ENCODE peak calls at places on chromosomes 11 and 22, in nine cellular contexts. G, D, B, Y, P, M, F, H and N are unnamed samples.

GRCh38 chr11:117468888-117469287 is 141.2 kb downstream of the CEP164 start:
- DNase-seq in G (no peak), D (no peak), B (no peak), Y (no peak), P (peak), M (no peak), F (no peak), H (no peak), N (no peak)

GRCh38 chr22:28931844-28932561 is 48.6 kb downstream of the ZNRF3 start:
- DNase-seq in G (no peak), D (no peak), B (no peak), Y (no peak), P (no peak), M (no peak), F (no peak), H (no peak), N (no peak)

GRCh38 chr11:104997288-104997687 is 25.7 kb downstream of the CASP5 start:
- DNase-seq in G (no peak), D (no peak), B (no peak), Y (no peak), P (no peak), M (no peak), F (no peak), H (no peak), N (no peak)

GRCh38 chr11:118607401-118608267 is at the start of gene PHLDB1:
- DNase-seq in G (peak), D (peak), B (peak), Y (peak), P (peak), M (peak), F (no peak), H (no peak), N (no peak)

GRCh38 chr22:47781024-47781423 is 1018.6 kb downstream of the TBC1D22A start:
- DNase-seq in G (no peak), D (no peak), B (no peak), Y (no peak), P (no peak), M (no peak), F (no peak), H (no peak), N (no peak)

GRCh38 chr11:129446572-129446971 is 70.9 kb downstream of the BARX2 start:
- DNase-seq in G (no peak), D (no peak), B (no peak), Y (no peak), P (no peak), M (no peak), F (no peak), H (no peak), N (no peak)

GRCh38 chr22:29055192-29055830 is 6.3 kb downstream of the C22orf31 start:
- DNase-seq in G (no peak), D (no peak), B (no peak), Y (peak), P (no peak), M (no peak), F (no peak), H (no peak), N (no peak)

GRCh38 chr11:35853871-35854270 is 90.0 kb upstream of the LDLRAD3 start:
- DNase-seq in G (no peak), D (no peak), B (no peak), Y (no peak), P (no peak), M (no peak), F (no peak), H (no peak), N (no peak)

GRCh38 chr22:33050614-33051230 is 7.5 kb downstream of the SYN3 start:
- DNase-seq in G (no peak), D (no peak), B (no peak), Y (no peak), P (no peak), M (no peak), F (no peak), H (no peak), N (no peak)

GRCh38 chr11:34223021-34223813 is 117.8 kb downstream of the NAT10 start:
- DNase-seq in G (peak), D (peak), B (no peak), Y (peak), P (no peak), M (peak), F (peak), H (peak), N (peak)

GRCh38 chr22:37019309-37020191 is at the start of the genes MPST and TST:
- DNase-seq in G (peak), D (peak), B (peak), Y (peak), P (peak), M (peak), F (no peak), H (no peak), N (no peak)

GRCh38 chr11:72899238-72899637 is 85.0 kb downstream of the ATG16L2 start:
- DNase-seq in G (peak), D (no peak), B (no peak), Y (no peak), P (no peak), M (no peak), F (no peak), H (no peak), N (no peak)

GRCh38 chr11:65489061-65489705 is 9.7 kb upstream of the MALAT1 start:
- DNase-seq in G (peak), D (no peak), B (no peak), Y (peak), P (no peak), M (peak), F (peak), H (no peak), N (peak)

GRCh38 chr22:46107753-46108563 is 42.4 kb upstream of the PPARA start:
- DNase-seq in G (no peak), D (no peak), B (no peak), Y (no peak), P (no peak), M (peak), F (no peak), H (no peak), N (no peak)

GRCh38 chr11:129410561-129410960 is 34.9 kb downstream of the BARX2 start:
- DNase-seq in G (no peak), D (peak), B (no peak), Y (no peak), P (no peak), M (no peak), F (no peak), H (no peak), N (no peak)

GRCh38 chr11:104858882-104859735 is 39.2 kb downstream of the CASP12 start:
- DNase-seq in G (no peak), D (peak), B (no peak), Y (no peak), P (peak), M (no peak), F (no peak), H (no peak), N (no peak)

GRCh38 chr11:30535818-30536217 is 50.3 kb downstream of the MPPED2 start:
- DNase-seq in G (no peak), D (no peak), B (no peak), Y (no peak), P (no peak), M (no peak), F (no peak), H (no peak), N (no peak)

GRCh38 chr11:114477946-114478537 is 38.8 kb downstream of the REXO2 start:
- DNase-seq in G (no peak), D (no peak), B (no peak), Y (no peak), P (no peak), M (no peak), F (no peak), H (no peak), N (no peak)

GRCh38 chr11:45145421-45146071 is 893 bp upstream of the PRDM11 start:
- DNase-seq in G (peak), D (peak), B (no peak), Y (peak), P (no peak), M (no peak), F (no peak), H (no peak), N (no peak)

GRCh38 chr11:61833478-61833877 is 5.4 kb downstream of the FADS2 start:
- DNase-seq in G (no peak), D (no peak), B (no peak), Y (no peak), P (peak), M (no peak), F (no peak), H (no peak), N (no peak)

GRCh38 chr11:72721689-72722049 is 30.5 kb downstream of the ARAP1 start:
- DNase-seq in G (no peak), D (peak), B (peak), Y (no peak), P (peak), M (no peak), F (no peak), H (no peak), N (no peak)

GRCh38 chr11:67268036-67268683 is 1.9 kb downstream of the GRK2 start:
- DNase-seq in G (no peak), D (peak), B (peak), Y (no peak), P (peak), M (peak), F (no peak), H (no peak), N (no peak)

GRCh38 chr22:42758929-42759629 is 38.4 kb upstream of the A4GALT start:
- DNase-seq in G (peak), D (no peak), B (no peak), Y (no peak), P (no peak), M (no peak), F (no peak), H (no peak), N (no peak)

DNA sequence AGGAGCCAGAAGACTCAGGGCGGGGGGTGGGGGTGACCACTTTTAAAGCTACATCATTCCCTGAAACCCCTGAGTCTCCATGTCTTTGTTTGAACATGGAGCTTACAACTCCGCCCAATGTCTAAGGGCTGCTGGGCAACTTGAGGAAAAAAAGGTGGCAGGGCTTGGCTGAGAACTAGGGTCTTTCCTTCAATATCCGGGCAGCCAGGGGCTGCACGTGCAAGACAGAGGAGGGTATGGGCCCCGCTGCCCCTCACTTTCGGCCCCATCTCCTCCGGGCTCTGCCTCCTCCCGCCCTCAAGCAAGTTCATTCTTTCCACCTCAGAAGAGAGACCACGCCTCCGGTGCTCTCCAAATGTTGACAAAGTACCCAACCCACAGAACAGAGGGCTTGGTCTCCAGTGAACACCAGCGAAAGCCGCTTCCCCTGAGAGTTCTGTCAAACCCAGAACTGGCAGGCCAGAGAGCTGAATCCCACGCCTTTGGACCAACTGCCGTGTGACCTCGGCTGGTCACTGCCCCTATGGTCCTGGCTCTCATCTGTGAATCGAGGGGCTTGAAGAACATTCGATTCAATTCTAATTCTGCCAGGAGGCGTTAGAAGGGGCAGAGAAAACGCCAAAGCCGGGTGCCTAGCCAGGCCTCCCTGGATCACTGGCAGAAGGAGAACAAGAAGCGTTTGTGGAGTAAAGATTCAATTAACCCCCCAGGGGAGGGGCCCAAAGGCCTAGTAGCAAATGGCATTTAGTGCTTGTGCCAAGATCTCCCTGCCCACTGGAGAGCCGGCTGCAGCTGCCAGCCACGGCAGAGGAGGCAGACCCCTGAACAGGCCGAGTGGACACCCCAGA is 7.3 kb downstream of the PDGFB start:
- DNase-seq in G (no peak), D (peak), B (peak), Y (no peak), P (no peak), M (no peak), F (no peak), H (no peak), N (no peak)
- H3K4me3 ChIP-seq in G (no peak), D (no peak), B (peak), Y (peak), P (no peak), M (no peak), F (no peak), H (no peak), N (no peak)

DNA sequence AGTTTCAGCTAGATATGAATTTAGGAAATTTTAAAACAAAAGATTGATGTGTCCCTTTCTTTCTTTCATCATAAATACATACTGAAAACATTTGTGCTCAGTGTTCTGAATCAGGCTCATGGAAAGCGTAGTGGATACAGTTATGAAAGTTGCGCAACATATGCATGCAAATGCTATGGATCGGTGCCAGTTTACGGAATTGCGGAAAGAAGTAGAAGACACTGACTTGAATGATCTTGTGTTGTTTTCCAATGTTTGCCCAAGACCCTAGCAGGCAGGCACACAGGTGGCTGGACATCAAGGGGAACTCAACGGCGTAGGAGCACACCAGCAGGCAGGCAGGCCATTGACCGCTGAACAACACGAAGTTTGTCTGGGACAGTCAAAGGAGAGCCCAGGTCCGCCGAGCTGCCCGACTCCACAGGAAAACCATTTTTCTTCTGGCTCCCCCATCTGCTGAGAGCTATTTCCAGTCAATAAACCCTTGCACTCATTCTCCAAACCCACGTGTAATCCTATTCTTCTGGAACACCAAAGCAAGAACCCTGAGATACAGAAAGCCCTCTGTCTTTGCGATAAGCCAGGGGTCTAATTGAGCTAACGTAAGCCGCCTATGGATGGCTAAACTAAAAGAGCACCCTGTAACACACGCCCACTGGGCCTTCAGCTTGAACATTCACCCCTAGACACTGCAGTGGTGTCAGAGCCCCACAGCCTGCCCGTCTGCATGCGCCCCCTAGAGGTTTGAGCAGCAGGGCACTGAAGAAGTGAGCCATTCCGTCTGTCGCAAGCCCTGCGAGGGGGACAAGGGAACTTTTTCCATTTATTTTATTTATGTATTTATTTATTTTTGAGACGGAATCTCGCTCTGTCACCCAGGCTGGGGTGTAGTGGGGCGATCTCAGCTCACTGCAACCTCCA is 7.4 kb upstream of the BIRC3 start:
- DNase-seq in G (no peak), D (peak), B (no peak), Y (no peak), P (peak), M (no peak), F (no peak), H (no peak), N (no peak)
- TF ChIP-seq CTCF in G (no peak), D (peak), B (no peak), Y (no peak), P (no peak), M (no peak), F (no peak), H (no peak), N (no peak)

GRCh38 chr11:8806974-8807373 is 104.0 kb upstream of the AKIP1 start:
- DNase-seq in G (no peak), D (no peak), B (no peak), Y (no peak), P (no peak), M (no peak), F (no peak), H (no peak), N (no peak)
- H3K4me3 ChIP-seq in G (no peak), D (no peak), B (no peak), Y (peak), P (no peak), M (peak), F (peak), H (peak), N (peak)

GRCh38 chr22:20130319-20130718 is 1.3 kb upstream of the ZDHHC8 start:
- DNase-seq in G (no peak), D (no peak), B (no peak), Y (no peak), P (no peak), M (no peak), F (no peak), H (no peak), N (no peak)
- TF ChIP-seq CTCF in G (no peak), D (no peak), B (no peak), Y (no peak), P (no peak), M (no peak), F (no peak), H (no peak), N (no peak)

DNA sequence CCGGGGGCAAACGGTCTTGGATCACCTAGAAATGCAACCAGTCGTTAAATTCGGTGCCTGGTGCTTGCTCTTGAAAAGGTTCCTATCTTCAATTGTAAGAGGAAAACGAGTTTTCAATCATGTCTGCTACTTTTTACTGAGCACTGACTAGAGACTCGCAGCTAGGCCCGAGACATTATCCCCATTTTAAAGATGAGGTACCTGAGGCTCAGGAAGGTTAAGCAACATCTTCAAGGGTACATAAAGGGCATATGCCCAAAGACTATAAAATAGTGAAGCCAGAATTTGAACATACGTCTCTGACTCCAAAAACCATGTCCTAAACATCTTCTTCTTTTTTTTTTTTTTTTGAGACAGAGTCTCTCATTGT is 638 bp upstream of the PISD start:
- DNase-seq in G (no peak), D (no peak), B (no peak), Y (no peak), P (no peak), M (no peak), F (no peak), H (no peak), N (no peak)
- H3K4me3 ChIP-seq in G (no peak), D (peak), B (peak), Y (peak), P (peak), M (peak), F (peak), H (no peak), N (peak)

GRCh38 chr11:96389604-96390402 is at the start of the genes CCDC82 and JRKL:
- DNase-seq in G (peak), D (peak), B (peak), Y (peak), P (peak), M (peak), F (peak), H (peak), N (peak)
- TF ChIP-seq CTCF in G (no peak), D (no peak), B (no peak), Y (no peak), P (no peak), M (no peak), F (no peak), H (no peak), N (no peak)

GRCh38 chr22:49967333-49968241 is 7.0 kb downstream of the PIM3 start:
- DNase-seq in G (no peak), D (no peak), B (peak), Y (peak), P (peak), M (peak), F (no peak), H (no peak), N (no peak)
- H3K4me3 ChIP-seq in G (no peak), D (no peak), B (peak), Y (peak), P (no peak), M (peak), F (no peak), H (no peak), N (no peak)

GRCh38 chr11:85590848-85591483 is 36.2 kb downstream of the DLG2 start:
- DNase-seq in G (peak), D (peak), B (no peak), Y (no peak), P (no peak), M (no peak), F (peak), H (peak), N (no peak)
- TF ChIP-seq CTCF in G (peak), D (peak), B (no peak), Y (no peak), P (peak), M (no peak), F (no peak), H (peak), N (no peak)

DNA sequence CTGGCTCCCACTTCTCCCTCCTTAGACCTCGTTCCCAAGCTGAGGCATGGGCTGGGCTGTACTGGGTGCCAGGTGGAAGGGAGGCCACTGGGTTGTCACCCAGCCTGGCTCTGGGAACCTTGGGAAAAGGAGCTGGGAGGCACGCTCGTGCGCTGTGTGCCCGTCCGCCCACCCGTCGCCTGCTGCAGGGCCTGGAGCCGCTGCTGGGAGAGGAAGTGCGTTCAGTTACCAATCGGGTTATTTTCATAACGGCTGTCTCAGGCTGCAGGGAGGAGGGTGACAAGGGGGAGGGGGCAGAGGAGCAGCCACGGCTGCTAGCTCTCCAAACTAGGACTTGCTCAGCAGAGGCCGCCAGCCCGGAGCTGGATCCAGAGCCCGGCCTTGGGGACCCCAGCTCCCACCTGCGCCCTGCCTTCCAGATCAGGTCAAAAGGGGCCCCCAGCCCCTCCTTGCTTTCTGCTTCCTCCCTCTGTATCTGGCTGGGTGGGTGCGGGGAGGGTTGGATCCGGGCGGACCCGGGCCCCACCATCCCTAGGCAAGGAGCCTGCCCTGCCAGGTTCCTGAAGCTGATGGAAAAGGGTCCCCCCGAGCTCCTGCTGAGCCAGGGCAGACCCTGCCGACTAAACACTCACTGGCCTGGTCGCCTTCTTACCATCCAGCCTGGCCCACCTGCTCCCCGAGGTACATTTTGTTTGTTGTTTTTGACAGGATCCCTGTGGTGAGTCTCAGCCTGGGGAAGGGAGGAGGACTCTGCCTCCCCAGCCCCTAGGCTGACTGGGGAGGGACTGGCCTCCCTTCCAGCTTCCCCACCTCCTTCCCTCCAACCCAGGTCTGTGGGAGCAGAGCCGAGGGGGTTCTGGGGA is 14.3 kb downstream of the DGKZ start:
- DNase-seq in G (peak), D (peak), B (peak), Y (no peak), P (peak), M (no peak), F (no peak), H (no peak), N (no peak)
- H3K4me3 ChIP-seq in G (no peak), D (peak), B (peak), Y (peak), P (peak), M (no peak), F (no peak), H (peak), N (peak)

GRCh38 chr11:109865558-109866186 is 227.5 kb upstream of the ZC3H12C start:
- DNase-seq in G (no peak), D (peak), B (no peak), Y (no peak), P (no peak), M (no peak), F (no peak), H (no peak), N (no peak)
- TF ChIP-seq CTCF in G (no peak), D (no peak), B (no peak), Y (no peak), P (no peak), M (no peak), F (no peak), H (no peak), N (no peak)